ENCODE peak calls at places on chromosomes 3 and 15, in five cellular contexts. W is stimulated activated CD4-positive, alpha-beta T cell treated with anti-CD3 and anti-CD28 coated beads, TNF-alpha, amount 100 ng/mL, for 4 hours; P is HCT116; R is neuronal stem cell; M is endodermal cell. Z is an unnamed sample.

GRCh38 chr15:23548071-23548470 is 17.4 kb upstream of the MKRN3 start:
- DNase-seq in R (no peak), M (no peak), P (no peak), W (no peak), Z (no peak)

GRCh38 chr3:10845240-10845761 is 29.3 kb downstream of the SLC6A11 start:
- DNase-seq in M (no peak), P (no peak), W (no peak), R (no peak), Z (no peak)

GRCh38 chr15:66169023-66169422 is 84.5 kb downstream of the MEGF11 start:
- DNase-seq in M (no peak), W (no peak), P (no peak), R (no peak), Z (no peak)

GRCh38 chr15:88187195-88187594 is 69.3 kb downstream of the NTRK3 start:
- DNase-seq in M (no peak), R (no peak), W (no peak), P (no peak), Z (no peak)

GRCh38 chr15:52295421-52295991 is at the start of gene MYO5C:
- DNase-seq in R (peak), M (peak), W (no peak), P (peak), Z (peak)

GRCh38 chr15:101001796-101002195 is 82.6 kb downstream of the LRRK1 start:
- DNase-seq in R (no peak), W (no peak), P (no peak), M (no peak), Z (peak)

GRCh38 chr15:94205366-94205765 is 26.0 kb upstream of the MCTP2 start:
- DNase-seq in R (no peak), M (no peak), W (no peak), P (no peak), Z (no peak)

GRCh38 chr15:67945951-67946700 is 106.3 kb upstream of the RNU6-1 start:
- DNase-seq in W (no peak), P (no peak), M (peak), R (peak), Z (peak)

GRCh38 chr3:42683875-42684593 is 1.3 kb upstream of the KLHL40 start:
- DNase-seq in W (no peak), P (peak), M (no peak), R (no peak), Z (no peak)

GRCh38 chr3:186826978-186827857 is 15.3 kb upstream of the ADIPOQ start:
- DNase-seq in W (peak), R (peak), M (peak), P (peak), Z (peak)

GRCh38 chr15:67105991-67106763 is 40.8 kb downstream of the SMAD3 start:
- DNase-seq in W (no peak), R (no peak), P (no peak), M (no peak), Z (no peak)

GRCh38 chr3:186664119-186664495 is 1.7 kb upstream of the HRG start:
- DNase-seq in P (no peak), M (no peak), R (no peak), W (no peak), Z (no peak)